ENCODE peak calls at places on chromosomes 13 and 19, in ten cellular contexts. X is heart left ventricle; U is CD8-positive, alpha-beta T cell; D is endothelial cell of umbilical vein; Q is CD4-positive, CD25-positive, alpha-beta regulatory T cell; P is thoracic aorta; A is mesendoderm; T is upper lobe of left lung; K is testis; W is hepatocyte. L is an unnamed sample.

GRCh38 chr13:107864543-107865460 is 350.5 kb downstream of the LIG4 start:
- DNase-seq in X (no peak), U (no peak), D (peak; percentile 68), Q (no peak), P (no peak), A (peak; percentile 78), T (no peak), K (peak; percentile 65), W (peak; percentile 84), L (no peak)

GRCh38 chr19:14090509-14091085 is at the start of gene SAMD1:
- DNase-seq in X (peak; percentile 97), U (peak; percentile 91), D (peak; percentile 67), Q (peak; percentile 76), P (peak; percentile 78), A (peak; percentile 92), T (peak; percentile 90), K (peak; percentile 94), W (peak; percentile 95), L (peak; percentile 95)

GRCh38 chr19:35592226-35592625 is 6.3 kb downstream of the PMIS2 start:
- DNase-seq in X (no peak), U (no peak), D (peak; percentile 25), Q (no peak), P (no peak), A (peak; percentile 77), T (no peak), K (peak; percentile 25), W (peak; percentile 64), L (no peak)

GRCh38 chr19:37007587-37008220 is 70.5 kb upstream of the ZNF420 start:
- DNase-seq in X (peak; percentile 88), U (peak; percentile 53), D (no peak), Q (no peak), P (no peak), A (no peak), T (no peak), K (peak; percentile 88), W (no peak), L (peak; percentile 60)

GRCh38 chr19:5578094-5578846 is 10.5 kb upstream of the TINCR start:
- DNase-seq in X (peak; percentile 65), U (peak; percentile 85), D (peak; percentile 38), Q (peak; percentile 57), P (no peak), A (peak; percentile 55), T (peak; percentile 59), K (peak; percentile 82), W (peak; percentile 85), L (peak; percentile 79)

GRCh38 chr13:33205804-33206221 is 79.7 kb downstream of the STARD13 start:
- DNase-seq in X (no peak), U (no peak), D (peak; percentile 80), Q (no peak), P (no peak), A (no peak), T (no peak), K (no peak), W (no peak), L (no peak)

GRCh38 chr13:84994582-84994981 is 804.6 kb downstream of the SLITRK6 start:
- DNase-seq in X (no peak), U (no peak), D (no peak), Q (no peak), P (no peak), A (no peak), T (no peak), K (no peak), W (peak; percentile 41), L (no peak)

GRCh38 chr19:49359851-49360845 is 2.1 kb downstream of the TEAD2 start:
- DNase-seq in X (no peak), U (no peak), D (no peak), Q (no peak), P (no peak), A (no peak), T (no peak), K (no peak), W (no peak), L (no peak)

GRCh38 chr13:62933809-62934208 is 1518.2 kb upstream of the PCDH20 start:
- DNase-seq in X (no peak), U (no peak), D (no peak), Q (no peak), P (no peak), A (peak; percentile 2), T (no peak), K (no peak), W (no peak), L (no peak)

GRCh38 chr19:39412867-39413268 is 399 bp downstream of the PLEKHG2 start:
- DNase-seq in X (no peak), U (no peak), D (no peak), Q (no peak), P (no peak), A (no peak), T (peak; percentile 38), K (no peak), W (no peak), L (no peak)

GRCh38 chr13:79451500-79451962 is 29.4 kb upstream of the NDFIP2 start:
- DNase-seq in X (no peak), U (peak; percentile 83), D (peak; percentile 65), Q (peak; percentile 56), P (no peak), A (peak; percentile 83), T (peak; percentile 36), K (no peak), W (peak; percentile 49), L (peak; percentile 41)

GRCh38 chr19:33248553-33248953 is 22.9 kb upstream of the SLC7A10 start:
- DNase-seq in X (no peak), U (no peak), D (no peak), Q (no peak), P (no peak), A (no peak), T (no peak), K (no peak), W (peak; percentile 42), L (peak; percentile 41)

GRCh38 chr19:33125929-33126388 is 6.0 kb upstream of the WDR88 start:
- DNase-seq in X (peak; percentile 36), U (peak; percentile 64), D (peak; percentile 73), Q (peak; percentile 25), P (no peak), A (peak; percentile 66), T (peak; percentile 56), K (peak; percentile 63), W (peak; percentile 80), L (no peak)

GRCh38 chr19:11177592-11177991 is 19.8 kb downstream of the KANK2 start:
- DNase-seq in X (no peak), U (no peak), D (no peak), Q (no peak), P (no peak), A (no peak), T (no peak), K (no peak), W (no peak), L (no peak)
- H3K36me3 ChIP-seq in X (peaks cover 60% of the 10 kb centered on the region), U (no peaks in the 10 kb centered on the region), D (peaks cover 10% of the 10 kb centered on the region), Q (no peaks in the 10 kb centered on the region), P (peaks cover 58% of the 10 kb centered on the region), A (peaks cover 7% of the 10 kb centered on the region), T (peaks cover 44% of the 10 kb centered on the region), K (no peaks in the 10 kb centered on the region), W (no peaks in the 10 kb centered on the region), L (peaks cover 81% of the 10 kb centered on the region)

GRCh38 chr13:51942189-51942588 is 69.1 kb downstream of the ATP7B start:
- DNase-seq in X (no peak), U (peak; percentile 57), D (no peak), Q (peak; percentile 9), P (no peak), A (no peak), T (peak; percentile 39), K (no peak), W (no peak), L (no peak)
- H3K4me3 ChIP-seq in X (no peak overlapping the region), U (peak overlapping the region; percentile 20), D (no peak overlapping the region), Q (peak overlapping the region; percentile 71), P (no peak overlapping the region), A (no peak overlapping the region), T (no peak overlapping the region), K (no peak overlapping the region), W (no peak overlapping the region), L (no peak overlapping the region)

GRCh38 chr13:20227730-20228129 is 4.4 kb downstream of the GJB6 start:
- DNase-seq in X (no peak), U (no peak), D (no peak), Q (no peak), P (no peak), A (no peak), T (no peak), K (no peak), W (no peak), L (no peak)
- H3K27me3 ChIP-seq in X (peaks cover 17% of the 10 kb centered on the region), U (no peaks in the 10 kb centered on the region), D (peaks cover 30% of the 10 kb centered on the region), Q (peaks cover 2% of the 10 kb centered on the region), P (peaks cover 11% of the 10 kb centered on the region), A (peaks cover 24% of the 10 kb centered on the region), T (no peaks in the 10 kb centered on the region), K (no peaks in the 10 kb centered on the region), W (peaks cover 29% of the 10 kb centered on the region), L (peaks cover 23% of the 10 kb centered on the region)

GRCh38 chr19:41253660-41254059 is 10.5 kb upstream of the HNRNPUL1 start:
- DNase-seq in X (no peak), U (no peak), D (no peak), Q (no peak), P (no peak), A (no peak), T (no peak), K (no peak), W (no peak), L (no peak)

GRCh38 chr19:41255171-41255570 is 9.0 kb upstream of the HNRNPUL1 start:
- DNase-seq in X (no peak), U (no peak), D (no peak), Q (no peak), P (no peak), A (no peak), T (no peak), K (no peak), W (no peak), L (no peak)

GRCh38 chr19:41245779-41246297 is 18.3 kb upstream of the HNRNPUL1 start:
- DNase-seq in X (no peak), U (no peak), D (no peak), Q (no peak), P (no peak), A (no peak), T (no peak), K (no peak), W (no peak), L (no peak)

GRCh38 chr19:41248895-41249294 is 15.3 kb upstream of the HNRNPUL1 start:
- DNase-seq in X (no peak), U (no peak), D (no peak), Q (no peak), P (no peak), A (peak; percentile 67), T (no peak), K (no peak), W (no peak), L (no peak)

DNA sequence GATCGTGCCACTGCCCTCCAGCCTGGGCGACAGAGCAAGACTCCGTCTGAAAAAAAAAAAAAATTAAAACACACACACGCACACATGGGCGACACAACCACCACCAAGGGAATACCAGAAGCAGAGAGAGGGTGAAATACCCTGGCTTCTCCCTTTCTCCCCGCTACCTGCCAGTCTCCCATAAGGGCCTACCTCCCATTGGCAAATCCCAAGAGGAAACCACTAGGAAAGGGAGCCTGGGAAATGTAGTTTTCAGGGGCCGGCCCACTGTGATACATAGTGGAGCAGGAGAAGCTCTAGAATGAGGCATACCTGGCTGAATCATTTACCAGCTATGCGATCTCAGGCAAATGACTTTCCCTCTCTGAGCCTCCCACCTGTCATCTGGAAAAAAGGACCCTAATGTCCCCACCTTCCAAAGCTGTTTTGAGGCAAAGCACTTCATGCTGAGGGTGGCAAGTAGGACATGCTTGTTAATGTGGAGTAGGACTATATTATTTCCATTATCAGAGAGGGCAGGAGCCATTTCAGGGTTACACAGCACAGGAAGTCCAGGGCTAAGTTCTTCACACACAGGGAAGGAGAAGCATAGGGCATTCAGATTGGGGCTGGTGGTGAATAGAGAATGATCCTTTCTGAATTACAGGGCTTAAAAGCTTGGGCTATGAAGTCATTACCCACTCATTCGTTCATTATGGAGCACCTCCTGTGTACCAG is 14.3 kb upstream of the HNRNPUL1 start:
- DNase-seq in X (no peak), U (no peak), D (no peak), Q (no peak), P (no peak), A (peak; percentile 55), T (no peak), K (no peak), W (no peak), L (no peak)
- H3K36me3 ChIP-seq in X (peaks cover 47% of the 10 kb centered on the region), U (no peaks in the 10 kb centered on the region), D (peaks cover 15% of the 10 kb centered on the region), Q (no peaks in the 10 kb centered on the region), P (peaks cover 85% of the 10 kb centered on the region), A (peaks cover 2% of the 10 kb centered on the region), T (peaks cover 12% of the 10 kb centered on the region), K (no peaks in the 10 kb centered on the region), W (no peaks in the 10 kb centered on the region), L (peaks cover 84% of the 10 kb centered on the region)

L was measured in lower lobe of right lung.